ENCODE peak calls at places on chromosomes 16 and 17, in ten cellular contexts. X, Z, B, J, T, V, W, A, C and D are unnamed samples.

GRCh38 chr17:74446551-74447500 is 14.9 kb downstream of the GPRC5C start:
- DNase-seq in T (no peak), X (no peak), Z (no peak), B (no peak), V (peak; percentile 79), A (no peak), J (peak; percentile 56), C (no peak), W (no peak), D (no peak)

GRCh38 chr17:42617956-42618431 is 8.5 kb downstream of the TUBG1 start:
- DNase-seq in Z (no peak), B (no peak), T (no peak), W (no peak), J (no peak), X (peak; percentile 29), V (no peak), A (no peak), C (no peak), D (no peak)

GRCh38 chr16:57377080-57377841 is 5.0 kb downstream of the CX3CL1 start:
- DNase-seq in J (peak; percentile 73), W (no peak), X (peak; percentile 72), V (no peak), B (peak; percentile 27), T (peak; percentile 36), Z (no peak), C (no peak), A (peak; percentile 46), D (peak; percentile 3)

GRCh38 chr16:1089822-1090619 is 6.0 kb downstream of the C1QTNF8 start:
- DNase-seq in T (peak; percentile 48), V (no peak), Z (no peak), J (no peak), W (no peak), X (no peak), B (no peak), A (no peak), C (no peak), D (no peak)

GRCh38 chr16:7513429-7513828 is 180.8 kb downstream of the RBFOX1 start:
- DNase-seq in V (no peak), W (no peak), X (no peak), T (no peak), C (no peak), B (no peak), Z (no peak), A (no peak), J (peak; percentile 13), D (no peak)

GRCh38 chr17:4785311-4786110 is 653 bp downstream of the VMO1 start:
- DNase-seq in Z (no peak), J (no peak), B (no peak), T (no peak), V (peak; percentile 86), C (no peak), X (no peak), W (no peak), A (no peak), D (no peak)

GRCh38 chr16:68764866-68765265 is 27.8 kb downstream of the CDH1 start:
- DNase-seq in Z (no peak), W (no peak), X (no peak), V (no peak), C (no peak), A (no peak), T (no peak), J (no peak), B (no peak), D (peak; percentile 54)

GRCh38 chr17:34379876-34380275 is 16.8 kb upstream of the CCL1 start:
- DNase-seq in V (no peak), W (no peak), B (no peak), X (no peak), A (no peak), J (no peak), Z (no peak), C (no peak), T (no peak), D (no peak)

GRCh38 chr17:32915108-32915700 is 12.7 kb upstream of the TMEM98 start:
- DNase-seq in B (no peak), C (no peak), T (no peak), A (no peak), V (no peak), J (no peak), X (no peak), W (no peak), Z (no peak), D (no peak)

GRCh38 chr17:2749784-2750181 is 331 bp upstream of the CCDC92B start:
- DNase-seq in X (peak; percentile 90), C (peak; percentile 48), W (peak; percentile 61), J (peak; percentile 79), A (peak; percentile 97), T (peak; percentile 87), B (peak; percentile 67), V (peak; percentile 96), Z (peak; percentile 45), D (peak; percentile 70)